ENCODE peak calls at places on chromosomes 12 and 14, in seven cellular contexts. One of them, this sample, is unnamed.

GRCh38 chr14:64298773-64299172 is 4.6 kb upstream of the ESR2 start:
- DNase-seq in CD4-positive, alpha-beta T cell: no peak
- DNase-seq in RWPE2: no peak
- DNase-seq in lower lobe of right lung: no peak
- DNase-seq in caudate nucleus: no peak
- DNase-seq in cardiac muscle cell: no peak
- DNase-seq in ovary: no peak
- DNase-seq in this sample: no peak

GRCh38 chr14:83483063-83483462 is 1949.4 kb upstream of the SEL1L start:
- DNase-seq in CD4-positive, alpha-beta T cell: no peak
- DNase-seq in RWPE2: no peak
- DNase-seq in lower lobe of right lung: no peak
- DNase-seq in caudate nucleus: no peak
- DNase-seq in cardiac muscle cell: peak
- DNase-seq in ovary: no peak
- DNase-seq in this sample: no peak

GRCh38 chr14:105783707-105784106 is 257.3 kb downstream of the TMEM121 start:
- DNase-seq in CD4-positive, alpha-beta T cell: no peak
- DNase-seq in RWPE2: no peak
- DNase-seq in lower lobe of right lung: no peak
- DNase-seq in caudate nucleus: no peak
- DNase-seq in cardiac muscle cell: no peak
- DNase-seq in ovary: no peak
- DNase-seq in this sample: no peak

GRCh38 chr14:75979071-75979571 is 2.7 kb downstream of the TGFB3 start:
- DNase-seq in CD4-positive, alpha-beta T cell: no peak
- DNase-seq in RWPE2: no peak
- DNase-seq in lower lobe of right lung: no peak
- DNase-seq in caudate nucleus: no peak
- DNase-seq in cardiac muscle cell: peak
- DNase-seq in ovary: peak
- DNase-seq in this sample: no peak

GRCh38 chr12:113306382-113306781 is 28.5 kb downstream of the SLC8B1 start:
- DNase-seq in CD4-positive, alpha-beta T cell: no peak
- DNase-seq in RWPE2: no peak
- DNase-seq in lower lobe of right lung: no peak
- DNase-seq in caudate nucleus: no peak
- DNase-seq in cardiac muscle cell: no peak
- DNase-seq in ovary: no peak
- DNase-seq in this sample: no peak

GRCh38 chr12:96193725-96194571 is at the start of gene ELK3:
- DNase-seq in CD4-positive, alpha-beta T cell: peak
- DNase-seq in RWPE2: no peak
- DNase-seq in lower lobe of right lung: peak
- DNase-seq in caudate nucleus: no peak
- DNase-seq in cardiac muscle cell: peak
- DNase-seq in ovary: peak
- DNase-seq in this sample: no peak

GRCh38 chr14:59511916-59512530 is 27.7 kb downstream of the JKAMP start:
- DNase-seq in CD4-positive, alpha-beta T cell: no peak
- DNase-seq in RWPE2: no peak
- DNase-seq in lower lobe of right lung: no peak
- DNase-seq in caudate nucleus: no peak
- DNase-seq in cardiac muscle cell: peak
- DNase-seq in ovary: no peak
- DNase-seq in this sample: no peak

GRCh38 chr12:6769003-6769389 is 2.8 kb downstream of the PTMS start:
- DNase-seq in CD4-positive, alpha-beta T cell: no peak
- DNase-seq in RWPE2: no peak
- DNase-seq in lower lobe of right lung: no peak
- DNase-seq in caudate nucleus: no peak
- DNase-seq in cardiac muscle cell: peak
- DNase-seq in ovary: peak
- DNase-seq in this sample: no peak

GRCh38 chr14:81137316-81137715 is 83.4 kb downstream of the GTF2A1 start:
- DNase-seq in CD4-positive, alpha-beta T cell: no peak
- DNase-seq in RWPE2: no peak
- DNase-seq in lower lobe of right lung: no peak
- DNase-seq in caudate nucleus: no peak
- DNase-seq in cardiac muscle cell: peak
- DNase-seq in ovary: no peak
- DNase-seq in this sample: no peak

GRCh38 chr12:7060353-7060954 is at the start of gene C1S:
- DNase-seq in CD4-positive, alpha-beta T cell: no peak
- DNase-seq in RWPE2: no peak
- DNase-seq in lower lobe of right lung: peak
- DNase-seq in caudate nucleus: no peak
- DNase-seq in cardiac muscle cell: peak
- DNase-seq in ovary: peak
- DNase-seq in this sample: peak

GRCh38 chr14:52833891-52834290 is 42.5 kb upstream of the GNPNAT1 start:
- DNase-seq in CD4-positive, alpha-beta T cell: no peak
- DNase-seq in RWPE2: no peak
- DNase-seq in lower lobe of right lung: no peak
- DNase-seq in caudate nucleus: no peak
- DNase-seq in cardiac muscle cell: no peak
- DNase-seq in ovary: no peak
- DNase-seq in this sample: no peak

GRCh38 chr12:47757840-47758583 is 668 bp downstream of the RAPGEF3 start:
- DNase-seq in CD4-positive, alpha-beta T cell: no peak
- DNase-seq in RWPE2: no peak
- DNase-seq in lower lobe of right lung: peak
- DNase-seq in caudate nucleus: peak
- DNase-seq in cardiac muscle cell: no peak
- DNase-seq in ovary: peak
- DNase-seq in this sample: no peak

GRCh38 chr14:104851896-104852663 is 13.0 kb upstream of the CEP170B start:
- DNase-seq in CD4-positive, alpha-beta T cell: no peak
- DNase-seq in RWPE2: peak
- DNase-seq in lower lobe of right lung: no peak
- DNase-seq in caudate nucleus: no peak
- DNase-seq in cardiac muscle cell: peak
- DNase-seq in ovary: no peak
- DNase-seq in this sample: no peak

GRCh38 chr12:53808023-53808705 is 56.4 kb upstream of the CISTR start:
- DNase-seq in CD4-positive, alpha-beta T cell: no peak
- DNase-seq in RWPE2: no peak
- DNase-seq in lower lobe of right lung: no peak
- DNase-seq in caudate nucleus: peak
- DNase-seq in cardiac muscle cell: no peak
- DNase-seq in ovary: no peak
- DNase-seq in this sample: no peak

GRCh38 chr12:79897617-79898016 is 37.3 kb downstream of the PPP1R12A start:
- DNase-seq in CD4-positive, alpha-beta T cell: no peak
- DNase-seq in RWPE2: no peak
- DNase-seq in lower lobe of right lung: no peak
- DNase-seq in caudate nucleus: no peak
- DNase-seq in cardiac muscle cell: peak
- DNase-seq in ovary: no peak
- DNase-seq in this sample: no peak

GRCh38 chr12:78888583-78888982 is 24.0 kb downstream of the SYT1 start:
- DNase-seq in CD4-positive, alpha-beta T cell: no peak
- DNase-seq in RWPE2: no peak
- DNase-seq in lower lobe of right lung: no peak
- DNase-seq in caudate nucleus: no peak
- DNase-seq in cardiac muscle cell: no peak
- DNase-seq in ovary: no peak
- DNase-seq in this sample: no peak

GRCh38 chr14:102517412-102518062 is 8.0 kb upstream of the ANKRD9 start:
- DNase-seq in CD4-positive, alpha-beta T cell: no peak
- DNase-seq in RWPE2: peak
- DNase-seq in lower lobe of right lung: no peak
- DNase-seq in caudate nucleus: no peak
- DNase-seq in cardiac muscle cell: no peak
- DNase-seq in ovary: no peak
- DNase-seq in this sample: no peak

GRCh38 chr14:67514203-67514607 is 18.9 kb upstream of the PLEKHH1 start:
- DNase-seq in CD4-positive, alpha-beta T cell: no peak
- DNase-seq in RWPE2: no peak
- DNase-seq in lower lobe of right lung: no peak
- DNase-seq in caudate nucleus: no peak
- DNase-seq in cardiac muscle cell: no peak
- DNase-seq in ovary: peak
- DNase-seq in this sample: no peak

GRCh38 chr12:94109154-94109553 is 39.2 kb upstream of the PLXNC1 start:
- DNase-seq in CD4-positive, alpha-beta T cell: no peak
- DNase-seq in RWPE2: no peak
- DNase-seq in lower lobe of right lung: no peak
- DNase-seq in caudate nucleus: no peak
- DNase-seq in cardiac muscle cell: peak
- DNase-seq in ovary: no peak
- DNase-seq in this sample: no peak

GRCh38 chr12:69687390-69687789 is 11.7 kb downstream of the BEST3 start:
- DNase-seq in CD4-positive, alpha-beta T cell: no peak
- DNase-seq in RWPE2: no peak
- DNase-seq in lower lobe of right lung: no peak
- DNase-seq in caudate nucleus: no peak
- DNase-seq in cardiac muscle cell: peak
- DNase-seq in ovary: no peak
- DNase-seq in this sample: no peak

GRCh38 chr12:93908846-93909592 is 231.8 kb downstream of the CRADD start:
- DNase-seq in CD4-positive, alpha-beta T cell: no peak
- DNase-seq in RWPE2: no peak
- DNase-seq in lower lobe of right lung: no peak
- DNase-seq in caudate nucleus: no peak
- DNase-seq in cardiac muscle cell: peak
- DNase-seq in ovary: no peak
- DNase-seq in this sample: no peak

GRCh38 chr12:5210918-5211290 is 167.2 kb downstream of the KCNA5 start:
- DNase-seq in CD4-positive, alpha-beta T cell: no peak
- DNase-seq in RWPE2: no peak
- DNase-seq in lower lobe of right lung: no peak
- DNase-seq in caudate nucleus: no peak
- DNase-seq in cardiac muscle cell: no peak
- DNase-seq in ovary: no peak
- DNase-seq in this sample: no peak

GRCh38 chr14:74792249-74793039 is 29.3 kb downstream of the YLPM1 start:
- DNase-seq in CD4-positive, alpha-beta T cell: no peak
- DNase-seq in RWPE2: no peak
- DNase-seq in lower lobe of right lung: no peak
- DNase-seq in caudate nucleus: no peak
- DNase-seq in cardiac muscle cell: peak
- DNase-seq in ovary: no peak
- DNase-seq in this sample: no peak

GRCh38 chr14:95261616-95262510 is 57.8 kb downstream of the CLMN start:
- DNase-seq in CD4-positive, alpha-beta T cell: no peak
- DNase-seq in RWPE2: no peak
- DNase-seq in lower lobe of right lung: no peak
- DNase-seq in caudate nucleus: no peak
- DNase-seq in cardiac muscle cell: no peak
- DNase-seq in ovary: no peak
- DNase-seq in this sample: no peak

GRCh38 chr12:120101617-120102016 is 14.9 kb downstream of the RAB35 start:
- DNase-seq in CD4-positive, alpha-beta T cell: no peak
- DNase-seq in RWPE2: no peak
- DNase-seq in lower lobe of right lung: no peak
- DNase-seq in caudate nucleus: no peak
- DNase-seq in cardiac muscle cell: no peak
- DNase-seq in ovary: no peak
- DNase-seq in this sample: no peak

GRCh38 chr12:69982081-69982480 is 157.1 kb downstream of the MYRFL start:
- DNase-seq in CD4-positive, alpha-beta T cell: no peak
- DNase-seq in RWPE2: no peak
- DNase-seq in lower lobe of right lung: no peak
- DNase-seq in caudate nucleus: no peak
- DNase-seq in cardiac muscle cell: peak
- DNase-seq in ovary: no peak
- DNase-seq in this sample: no peak

GRCh38 chr12:55842681-55843429 is at the start of gene MMP19:
- DNase-seq in CD4-positive, alpha-beta T cell: no peak
- DNase-seq in RWPE2: no peak
- DNase-seq in lower lobe of right lung: no peak
- DNase-seq in caudate nucleus: no peak
- DNase-seq in cardiac muscle cell: peak
- DNase-seq in ovary: peak
- DNase-seq in this sample: no peak

GRCh38 chr12:112907415-112908157 is 824 bp downstream of the OAS1 start:
- DNase-seq in CD4-positive, alpha-beta T cell: no peak
- DNase-seq in RWPE2: no peak
- DNase-seq in lower lobe of right lung: no peak
- DNase-seq in caudate nucleus: no peak
- DNase-seq in cardiac muscle cell: no peak
- DNase-seq in ovary: no peak
- DNase-seq in this sample: peak

GRCh38 chr14:50821471-50822464 is 9.2 kb downstream of the NIN start:
- DNase-seq in CD4-positive, alpha-beta T cell: peak
- DNase-seq in RWPE2: no peak
- DNase-seq in lower lobe of right lung: peak
- DNase-seq in caudate nucleus: no peak
- DNase-seq in cardiac muscle cell: no peak
- DNase-seq in ovary: no peak
- DNase-seq in this sample: no peak

GRCh38 chr12:23342407-23342806 is 607.1 kb downstream of the SOX5 start:
- DNase-seq in CD4-positive, alpha-beta T cell: no peak
- DNase-seq in RWPE2: no peak
- DNase-seq in lower lobe of right lung: no peak
- DNase-seq in caudate nucleus: no peak
- DNase-seq in cardiac muscle cell: no peak
- DNase-seq in ovary: no peak
- DNase-seq in this sample: no peak
- H3K27ac ChIP-seq in CD4-positive, alpha-beta T cell: no peak
- H3K27ac ChIP-seq in RWPE2: no peak
- H3K27ac ChIP-seq in lower lobe of right lung: no peak
- H3K27ac ChIP-seq in caudate nucleus: no peak
- H3K27ac ChIP-seq in cardiac muscle cell: no peak
- H3K27ac ChIP-seq in ovary: no peak
- H3K27ac ChIP-seq in this sample: no peak

GRCh38 chr14:73750161-73750901 is 36.1 kb upstream of the PNMA1 start:
- DNase-seq in CD4-positive, alpha-beta T cell: no peak
- DNase-seq in RWPE2: no peak
- DNase-seq in lower lobe of right lung: no peak
- DNase-seq in caudate nucleus: no peak
- DNase-seq in cardiac muscle cell: no peak
- DNase-seq in ovary: no peak
- DNase-seq in this sample: no peak
- H3K27ac ChIP-seq in CD4-positive, alpha-beta T cell: no peak
- H3K27ac ChIP-seq in RWPE2: peak
- H3K27ac ChIP-seq in lower lobe of right lung: peak
- H3K27ac ChIP-seq in caudate nucleus: peak
- H3K27ac ChIP-seq in cardiac muscle cell: no peak
- H3K27ac ChIP-seq in ovary: peak
- H3K27ac ChIP-seq in this sample: peak

GRCh38 chr12:85550924-85551323 is 270.9 kb downstream of the ALX1 start:
- DNase-seq in CD4-positive, alpha-beta T cell: no peak
- DNase-seq in RWPE2: no peak
- DNase-seq in lower lobe of right lung: no peak
- DNase-seq in caudate nucleus: no peak
- DNase-seq in cardiac muscle cell: no peak
- DNase-seq in ovary: no peak
- DNase-seq in this sample: no peak
- H3K27ac ChIP-seq in CD4-positive, alpha-beta T cell: no peak
- H3K27ac ChIP-seq in RWPE2: no peak
- H3K27ac ChIP-seq in lower lobe of right lung: no peak
- H3K27ac ChIP-seq in caudate nucleus: no peak
- H3K27ac ChIP-seq in cardiac muscle cell: no peak
- H3K27ac ChIP-seq in ovary: no peak
- H3K27ac ChIP-seq in this sample: no peak

DNA sequence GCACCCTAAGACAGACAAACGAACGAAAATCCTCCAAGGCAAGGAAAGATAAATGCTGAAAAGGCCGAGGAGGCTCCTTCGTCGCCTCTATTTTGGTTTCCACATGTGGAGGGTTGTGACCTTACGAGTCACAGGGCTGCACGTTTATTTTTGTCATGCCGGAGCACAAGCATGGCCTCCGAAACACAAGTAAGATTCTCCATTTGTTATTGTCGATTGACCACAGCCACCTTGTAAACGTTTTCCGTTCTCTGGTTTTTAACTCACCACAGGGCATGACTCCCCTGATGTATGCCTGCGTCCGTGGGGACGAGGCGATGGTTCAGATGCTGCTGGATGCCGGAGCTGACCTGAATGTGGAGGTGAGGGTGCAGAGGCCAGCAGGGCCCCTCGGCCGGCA is 73.1 kb upstream of the PWP1 start:
- DNase-seq in CD4-positive, alpha-beta T cell: no peak
- DNase-seq in RWPE2: no peak
- DNase-seq in lower lobe of right lung: no peak
- DNase-seq in caudate nucleus: no peak
- DNase-seq in cardiac muscle cell: no peak
- DNase-seq in ovary: no peak
- DNase-seq in this sample: no peak
- H3K27ac ChIP-seq in CD4-positive, alpha-beta T cell: no peak
- H3K27ac ChIP-seq in RWPE2: no peak
- H3K27ac ChIP-seq in lower lobe of right lung: no peak
- H3K27ac ChIP-seq in caudate nucleus: no peak
- H3K27ac ChIP-seq in cardiac muscle cell: no peak
- H3K27ac ChIP-seq in ovary: no peak
- H3K27ac ChIP-seq in this sample: no peak

This sample was measured in vagina.